ENCODE peak calls at places on chromosomes 16 and 17, in seven cellular contexts. D is HCT116, F is H1, C is GM12878, B is HepG2, U is K562, H is SK-N-SH. L is an unnamed sample.

GRCh38 chr17:65690626-65691310 is 129.3 kb upstream of the AXIN2 start:
- DNase-seq in D (no peak), F (no peak), C (no peak), B (peak; percentile 95), U (no peak), H (no peak), L (no peak)

GRCh38 chr16:27951752-27952151 is 111.8 kb downstream of the GSG1L start:
- DNase-seq in D (no peak), F (no peak), C (no peak), B (no peak), U (no peak), H (no peak), L (no peak)

GRCh38 chr16:49763826-49764225 is 92.1 kb downstream of the ZNF423 start:
- DNase-seq in D (no peak), F (no peak), C (no peak), B (no peak), U (no peak), H (no peak), L (no peak)

GRCh38 chr17:81480140-81480917 is 32.3 kb downstream of the ACTG1 start:
- DNase-seq in D (no peak), F (no peak), C (no peak), B (no peak), U (peak; percentile 62), H (no peak), L (no peak)

GRCh38 chr17:50212121-50212843 is 10.9 kb upstream of the COL1A1 start:
- DNase-seq in D (no peak), F (no peak), C (no peak), B (no peak), U (peak; percentile 74), H (peak; percentile 25), L (no peak)

GRCh38 chr17:74694081-74694480 is 18.6 kb downstream of the CD300LF start:
- DNase-seq in D (no peak), F (no peak), C (no peak), B (no peak), U (no peak), H (no peak), L (no peak)

GRCh38 chr17:29155966-29156338 is 24.2 kb downstream of the MYO18A start:
- DNase-seq in D (no peak), F (no peak), C (no peak), B (no peak), U (no peak), H (no peak), L (no peak)

GRCh38 chr17:41647038-41647813 is 22.9 kb upstream of the KRT17 start:
- DNase-seq in D (no peak), F (no peak), C (no peak), B (no peak), U (no peak), H (no peak), L (no peak)

DNA sequence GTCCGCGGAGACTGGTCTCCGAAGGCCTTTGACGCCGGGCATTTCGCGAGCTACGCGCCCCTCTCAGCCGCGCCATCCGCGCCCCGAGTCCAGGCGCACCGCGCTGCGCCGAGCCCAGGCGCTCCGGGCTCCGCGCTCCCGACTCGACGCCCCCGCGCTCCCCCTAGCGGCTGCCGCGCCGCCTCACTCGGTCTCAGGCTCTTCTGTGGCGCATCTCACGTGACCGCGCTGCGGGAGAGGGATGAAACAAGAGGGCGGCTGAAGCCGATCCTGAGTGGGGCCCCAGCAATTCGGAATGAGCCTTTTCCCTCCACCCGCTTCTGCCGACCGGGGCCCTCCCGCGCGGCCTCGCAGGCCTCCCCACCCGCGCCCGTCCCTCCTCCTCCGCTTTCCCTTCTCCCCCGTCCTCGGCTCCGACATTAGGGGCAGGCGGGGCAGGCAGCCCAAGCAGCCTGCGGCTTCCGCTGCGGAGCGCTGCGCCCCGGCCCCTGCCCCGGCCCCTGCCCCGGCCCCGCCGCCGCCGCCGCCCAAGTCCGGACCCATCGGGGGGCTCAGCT is 42.5 kb upstream of the AMZ2 start:
- DNase-seq in D (peak; percentile 78), F (no peak), C (no peak), B (peak; percentile 80), U (peak; percentile 84), H (peak; percentile 97), L (peak; percentile 79)
- TF ChIP-seq YY1 in D (peak; percentile 87), F (peak; percentile 71), C (peak; percentile 87), B (peak; percentile 85), U (peak; percentile 70), H (peak; percentile 73), L (no peak)

GRCh38 chr17:20098314-20098713 is 89.2 kb downstream of the SPECC1 start:
- DNase-seq in D (no peak), F (no peak), C (no peak), B (no peak), U (no peak), H (no peak), L (no peak)

GRCh38 chr17:20096430-20096829 is 87.3 kb downstream of the SPECC1 start:
- DNase-seq in D (no peak), F (no peak), C (no peak), B (no peak), U (no peak), H (no peak), L (no peak)

GRCh38 chr17:20094777-20095176 is 85.6 kb downstream of the SPECC1 start:
- DNase-seq in D (no peak), F (no peak), C (no peak), B (no peak), U (no peak), H (no peak), L (no peak)

GRCh38 chr17:20095366-20096080 is 86.4 kb downstream of the SPECC1 start:
- DNase-seq in D (peak; percentile 22), F (peak; percentile 21), C (no peak), B (peak; percentile 43), U (no peak), H (peak; percentile 80), L (peak; percentile 43)

DNA sequence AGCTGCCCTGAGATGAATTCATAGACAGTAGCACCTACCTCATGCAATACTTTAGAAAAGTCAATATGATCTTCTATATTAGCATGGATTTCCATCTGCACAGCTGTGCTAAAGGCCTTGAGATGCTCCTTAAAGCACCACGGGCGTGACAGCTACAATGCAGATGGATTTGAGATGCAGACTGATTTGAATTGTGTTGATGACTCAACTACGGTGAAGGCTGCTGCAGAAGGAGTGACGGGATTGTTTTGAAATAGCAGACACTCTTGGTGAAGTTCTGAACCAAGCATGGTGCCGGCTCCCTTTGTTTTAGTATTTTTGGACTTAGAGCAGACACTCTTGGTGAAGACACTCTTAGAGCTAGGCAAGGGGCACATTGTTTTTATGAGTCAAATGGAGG is 88.2 kb downstream of the SPECC1 start:
- DNase-seq in D (no peak), F (no peak), C (no peak), B (no peak), U (no peak), H (no peak), L (no peak)
- TF ChIP-seq YY1 in D (no peak), F (no peak), C (no peak), B (no peak), U (no peak), H (no peak), L (no peak)

DNA sequence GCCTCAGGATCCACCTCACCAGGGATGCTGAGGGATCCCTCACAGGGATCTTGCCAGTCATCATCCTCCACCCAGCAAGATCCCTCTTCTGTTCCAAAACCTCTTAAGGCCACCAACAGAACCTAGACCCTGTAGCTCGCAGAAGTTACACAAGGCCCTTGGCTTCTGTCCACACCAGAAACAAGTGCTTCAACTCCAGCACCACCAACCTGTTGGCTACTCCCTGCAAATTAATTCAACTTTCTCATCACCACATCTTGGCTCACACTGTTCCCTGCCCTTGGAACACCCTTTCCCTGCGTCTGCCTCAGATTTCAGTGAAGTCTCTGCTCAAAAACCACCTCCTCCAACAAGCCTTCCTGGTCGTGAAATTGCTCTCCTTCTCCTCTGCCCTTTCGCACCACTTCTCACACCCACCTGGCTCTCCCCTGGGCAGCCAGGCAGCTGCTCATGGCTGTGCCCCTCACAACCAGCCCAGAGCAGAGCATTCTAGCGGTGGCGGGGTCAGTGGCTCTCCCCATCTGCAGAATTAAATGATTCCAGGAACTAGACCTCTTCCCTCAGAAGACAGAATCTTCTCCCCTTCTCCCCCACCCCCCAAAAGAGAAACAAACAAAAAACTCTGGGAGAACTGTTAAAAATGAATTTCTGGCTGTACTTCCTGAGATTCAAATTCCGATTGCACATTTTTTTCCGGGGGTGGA is 1.8 kb downstream of the PLLP start:
- DNase-seq in D (no peak), F (no peak), C (no peak), B (no peak), U (no peak), H (no peak), L (no peak)
- TF ChIP-seq YY1 in D (no peak), F (no peak), C (no peak), B (no peak), U (no peak), H (no peak), L (no peak)

DNA sequence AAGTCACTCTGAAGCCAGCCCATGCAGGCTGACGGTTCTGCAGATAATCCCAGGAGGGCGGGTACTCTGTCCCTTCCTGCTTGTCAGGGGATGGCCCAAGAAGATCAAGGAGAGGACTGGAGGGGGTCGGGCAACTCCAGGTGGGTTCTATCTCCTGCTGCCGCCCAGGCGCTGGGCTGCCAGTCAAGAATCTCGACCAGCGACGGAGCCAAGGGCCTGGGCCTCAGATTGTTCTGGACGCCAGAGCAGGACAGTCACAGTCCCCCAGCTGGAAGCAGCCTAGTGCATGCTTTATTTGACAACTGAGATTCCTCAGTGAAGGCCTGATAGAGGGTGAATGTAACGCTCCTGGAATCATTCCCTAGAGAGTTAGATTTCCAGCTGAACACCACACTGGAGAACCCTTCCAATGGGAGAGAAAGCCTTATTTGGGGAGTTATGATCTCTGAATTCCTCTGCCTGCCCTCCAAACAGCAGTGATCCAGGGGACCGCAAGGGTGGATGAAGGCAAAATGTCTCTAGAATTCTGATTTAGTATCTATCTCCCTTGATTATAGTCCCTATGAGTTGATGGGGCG is 1.2 kb upstream of the KIFC3 start:
- DNase-seq in D (no peak), F (no peak), C (no peak), B (no peak), U (peak; percentile 68), H (no peak), L (no peak)
- TF ChIP-seq YY1 in D (no peak), F (no peak), C (no peak), B (no peak), U (no peak), H (no peak), L (no peak)

GRCh38 chr17:15886804-15887203 is 58.1 kb upstream of the ADORA2B start:
- DNase-seq in D (no peak), F (no peak), C (no peak), B (no peak), U (no peak), H (no peak), L (no peak)

GRCh38 chr17:15884731-15885130 is 60.2 kb upstream of the ADORA2B start:
- DNase-seq in D (no peak), F (no peak), C (no peak), B (no peak), U (no peak), H (no peak), L (no peak)

GRCh38 chr17:15883617-15884111 is 61.3 kb upstream of the ADORA2B start:
- DNase-seq in D (peak; percentile 2), F (no peak), C (no peak), B (no peak), U (no peak), H (no peak), L (no peak)

GRCh38 chr17:15886221-15886620 is 58.7 kb upstream of the ADORA2B start:
- DNase-seq in D (no peak), F (no peak), C (no peak), B (no peak), U (no peak), H (no peak), L (no peak)

GRCh38 chr17:15885770-15886169 is 59.2 kb upstream of the ADORA2B start:
- DNase-seq in D (no peak), F (no peak), C (no peak), B (no peak), U (no peak), H (no peak), L (no peak)
- TF ChIP-seq YY1 in D (no peak), F (no peak), C (no peak), B (no peak), U (no peak), H (no peak), L (no peak)